ENCODE peak calls at places on chromosomes 12 and 14, in ten cellular contexts. L, S, H, I, P, Z, X, N, Y and T are unnamed samples. For H3K9me3, the result is how much of the 10 kb centered on the place peaks cover.

GRCh38 chr12:13173537-13173936 is 23.0 kb upstream of the EMP1 start:
- DNase-seq in I (peak), N (peak), H (peak), P (peak), L (peak), S (peak), Z (peak), Y (peak), X (no peak), T (no peak)

GRCh38 chr14:55846852-55847471 is 267.0 kb downstream of the KTN1 start:
- DNase-seq in N (peak), Y (no peak), P (no peak), Z (no peak), S (no peak), H (peak), L (peak), X (no peak), I (no peak), T (no peak)

GRCh38 chr12:47034661-47035060 is 44.8 kb upstream of the PCED1B start:
- DNase-seq in X (no peak), Z (no peak), S (no peak), L (no peak), I (no peak), Y (no peak), P (peak), H (no peak), N (peak), T (no peak)

GRCh38 chr14:97177016-97177415 is 379.8 kb downstream of the VRK1 start:
- DNase-seq in Y (no peak), H (no peak), L (no peak), P (peak), I (no peak), S (no peak), X (peak), N (no peak), Z (peak), T (no peak)

GRCh38 chr12:38921025-38921677 is 15.8 kb upstream of the CPNE8 start:
- DNase-seq in I (peak), Y (peak), L (no peak), N (no peak), S (peak), H (no peak), X (peak), Z (peak), P (peak), T (peak)

GRCh38 chr12:94263905-94264655 is 115.7 kb downstream of the PLXNC1 start:
- DNase-seq in Z (peak), S (no peak), Y (no peak), N (no peak), I (no peak), X (no peak), P (no peak), L (no peak), H (no peak), T (no peak)

GRCh38 chr12:13454991-13455696 is 258.6 kb downstream of the EMP1 start:
- DNase-seq in P (no peak), Z (no peak), N (no peak), H (no peak), L (no peak), I (no peak), X (no peak), Y (no peak), S (no peak), T (no peak)

GRCh38 chr14:22547309-22547947 is 41.6 kb downstream of the DAD1 start:
- DNase-seq in L (peak), Z (no peak), S (peak), N (no peak), X (no peak), Y (peak), P (no peak), I (peak), H (peak), T (no peak)

DNA sequence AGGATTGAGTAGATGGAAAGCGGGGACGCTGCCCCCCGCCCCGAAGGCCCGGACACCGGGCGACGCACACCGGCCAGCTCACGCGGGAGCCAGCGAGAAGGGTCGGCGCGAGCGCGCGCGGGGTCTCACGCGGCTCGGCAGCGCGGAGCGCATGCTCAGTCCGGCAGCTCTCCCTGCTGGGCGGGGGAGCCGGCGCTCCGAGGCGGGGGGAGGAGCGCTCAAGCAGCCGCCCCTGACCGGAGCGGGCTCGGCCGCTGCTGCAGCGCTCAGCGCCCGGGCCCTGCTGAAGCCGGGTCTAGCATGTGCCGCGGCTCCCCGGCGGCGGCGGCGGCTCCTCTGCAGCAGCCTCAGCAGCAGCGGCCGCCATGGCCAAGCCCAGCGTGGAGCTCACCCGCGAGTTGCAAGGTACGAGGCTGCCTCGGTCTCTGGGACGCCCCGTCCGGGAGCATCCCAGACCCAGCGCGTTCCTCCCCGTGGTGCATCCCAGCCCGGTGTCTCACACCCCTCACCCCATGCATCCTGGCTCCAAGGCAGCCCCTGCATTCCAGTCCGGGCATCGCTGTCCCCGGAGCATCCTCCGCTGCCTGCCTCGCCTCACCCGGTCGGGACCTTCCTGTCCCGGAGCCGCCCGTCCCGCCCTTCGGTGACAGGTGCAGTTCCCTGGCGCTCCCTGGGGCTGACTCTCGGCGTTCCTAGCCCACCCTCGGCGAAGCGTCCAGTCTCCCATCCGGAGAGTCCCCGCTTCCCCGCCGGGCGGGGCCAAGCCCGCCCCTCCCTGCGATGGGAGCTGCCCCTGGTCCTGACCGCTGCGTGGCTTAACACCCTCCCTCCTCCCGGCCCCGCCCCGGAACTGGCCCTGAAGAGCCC is at the start of gene CARMIL3:
- DNase-seq in N (peak), S (peak), X (peak), Y (peak), H (no peak), Z (peak), I (peak), L (peak), P (peak), T (peak)
- H3K4me3 ChIP-seq in N (peak), S (peak), X (peak), Y (peak), H (peak), Z (peak), I (peak), L (peak), P (peak), T (peak)

DNA sequence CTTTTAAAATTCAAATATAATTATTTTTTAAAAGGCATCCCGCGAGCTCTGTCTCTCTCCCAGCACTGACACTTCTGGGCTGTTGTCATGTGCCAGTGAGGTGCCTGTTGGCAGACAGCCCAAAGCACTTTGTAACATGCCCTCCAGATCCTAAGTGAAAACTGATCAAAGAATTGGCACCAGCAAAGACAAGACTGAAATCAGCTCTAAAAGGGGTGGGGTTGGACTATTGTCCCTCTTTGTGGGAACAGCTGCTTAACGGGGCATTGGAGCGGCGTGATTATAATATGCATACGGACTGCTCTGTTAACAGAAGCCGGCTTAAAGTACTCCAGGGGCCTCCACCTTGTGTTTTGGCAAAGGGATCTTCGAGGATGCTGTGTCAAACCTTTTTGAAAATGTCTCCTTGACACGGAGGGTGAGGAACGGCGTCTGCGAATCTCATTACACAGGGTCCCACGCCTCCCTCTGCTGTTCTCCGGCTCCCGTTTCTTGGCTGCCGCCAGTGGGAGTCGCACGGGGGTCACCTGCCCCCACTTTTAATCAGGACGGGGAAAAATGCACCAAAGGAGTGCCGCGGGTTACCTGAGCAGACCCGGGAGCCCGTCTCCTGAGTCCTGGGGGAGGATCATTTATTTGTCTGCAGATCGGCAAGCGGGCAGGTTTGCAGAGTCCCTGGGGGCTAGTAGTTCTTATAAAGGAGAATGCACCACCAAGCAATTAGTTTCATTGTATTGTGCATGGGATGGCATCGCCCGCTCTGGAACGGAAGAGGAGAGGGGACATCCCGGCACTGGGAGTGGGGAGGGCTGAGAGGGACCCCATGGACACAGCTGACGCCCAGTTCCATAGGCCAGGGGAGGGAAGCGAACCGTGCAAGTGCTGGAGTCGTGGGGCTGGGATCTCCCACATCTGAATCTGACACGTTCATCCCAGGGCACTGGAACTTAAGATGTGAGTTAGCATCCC is 44.3 kb downstream of the SPRING1 start:
- DNase-seq in Z (peak), S (no peak), X (no peak), N (no peak), P (no peak), L (no peak), H (no peak), Y (peak), I (no peak), T (peak)
- H3K9me3 ChIP-seq in Z (under half), S (under half), X (under half), N (under half), P (under half), L (under half), H (under half), Y (under half), I (under half), T (under half)

DNA sequence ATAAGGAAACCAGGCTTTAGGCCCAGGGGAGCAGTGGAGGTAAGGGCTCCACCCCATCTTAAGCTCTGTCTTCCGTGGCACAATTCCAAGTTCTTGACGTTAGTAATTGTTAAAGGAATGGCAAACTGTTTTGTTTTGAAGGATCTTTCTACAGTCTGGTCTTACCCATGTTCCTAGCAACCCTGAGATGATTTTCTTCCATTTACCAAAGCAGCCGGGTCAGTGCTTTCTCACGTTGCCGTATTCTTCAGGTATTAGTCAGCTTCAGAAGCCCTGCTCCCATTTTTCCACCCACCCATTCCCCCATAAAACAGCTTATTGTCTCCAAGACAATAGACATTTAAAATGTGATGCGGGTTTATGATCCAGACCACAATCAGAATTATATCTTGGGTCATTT is 10.3 kb downstream of the NRIP2 start:
- DNase-seq in S (no peak), H (no peak), I (no peak), Y (no peak), P (no peak), Z (no peak), L (no peak), N (no peak), X (no peak), T (no peak)
- H3K27ac ChIP-seq in S (no peak), H (no peak), I (no peak), Y (no peak), P (no peak), Z (peak), L (no peak), N (no peak), X (no peak), T (no peak)

DNA sequence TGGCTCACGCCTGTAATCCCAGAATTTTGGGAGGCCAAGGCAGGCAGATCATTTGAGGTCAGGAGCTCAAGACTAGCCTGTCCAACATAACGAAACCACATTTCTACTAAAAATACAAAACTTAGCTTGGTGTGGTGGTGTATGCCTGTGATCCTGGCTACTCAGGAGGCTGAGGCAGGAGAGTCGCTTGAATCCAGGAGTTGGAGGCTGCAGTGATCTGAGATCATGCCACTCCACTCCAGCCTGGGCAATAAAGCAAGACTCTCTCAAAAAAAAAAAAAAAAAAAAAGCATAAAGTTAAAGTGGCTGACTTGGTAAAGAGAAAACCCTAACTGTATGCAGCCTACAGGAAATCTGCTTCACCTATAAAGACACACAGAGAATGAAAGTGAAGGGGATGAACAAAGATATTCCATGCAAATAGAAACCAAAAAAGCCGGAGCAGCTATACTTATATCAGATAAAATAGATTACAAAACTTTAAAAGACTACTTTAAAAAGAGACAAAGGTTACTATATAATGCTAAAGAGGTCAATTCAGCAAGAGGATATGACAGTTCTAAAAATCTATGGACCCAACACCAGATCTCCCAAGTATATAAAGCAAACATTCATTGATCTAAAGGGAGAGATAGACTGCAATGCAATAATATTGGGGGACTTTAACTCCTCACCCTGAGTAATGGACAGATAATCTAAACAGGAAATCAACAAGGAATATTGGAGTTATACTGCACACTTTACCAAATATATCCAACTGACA is 4.1 kb downstream of the CLEC2B start:
- DNase-seq in S (no peak), H (no peak), P (no peak), I (no peak), L (no peak), Y (no peak), Z (no peak), X (no peak), N (no peak), T (no peak)
- H3K4me3 ChIP-seq in S (peak), H (peak), P (no peak), I (no peak), L (peak), Y (peak), Z (no peak), X (peak), N (no peak), T (no peak)

DNA sequence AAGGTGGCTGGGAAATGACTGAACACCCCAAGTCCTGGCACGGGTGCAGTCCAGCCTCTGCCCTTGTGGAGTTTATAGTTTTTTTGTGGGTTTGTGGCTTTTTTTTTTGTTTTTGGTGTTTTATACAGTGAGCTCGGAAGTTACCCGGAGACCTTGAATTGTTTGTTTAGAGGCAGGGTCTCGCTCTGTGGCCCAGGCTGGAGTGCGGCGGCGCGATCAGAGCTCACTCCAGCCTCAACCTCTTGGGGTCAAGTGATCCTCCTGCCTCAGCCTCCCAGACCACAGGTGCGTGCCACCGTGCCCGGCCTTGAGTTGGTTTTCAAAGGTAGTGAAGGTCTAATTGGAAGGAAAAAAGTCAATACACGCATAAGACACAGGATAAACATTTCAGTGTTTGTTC is 879 bp upstream of the ANHX start:
- DNase-seq in L (no peak), P (no peak), Z (no peak), I (no peak), X (no peak), Y (no peak), S (no peak), H (no peak), N (no peak), T (no peak)
- H3K9me3 ChIP-seq in L (under half), P (under half), Z (under half), I (under half), X (under half), Y (under half), S (under half), H (under half), N (under half), T (under half)

DNA sequence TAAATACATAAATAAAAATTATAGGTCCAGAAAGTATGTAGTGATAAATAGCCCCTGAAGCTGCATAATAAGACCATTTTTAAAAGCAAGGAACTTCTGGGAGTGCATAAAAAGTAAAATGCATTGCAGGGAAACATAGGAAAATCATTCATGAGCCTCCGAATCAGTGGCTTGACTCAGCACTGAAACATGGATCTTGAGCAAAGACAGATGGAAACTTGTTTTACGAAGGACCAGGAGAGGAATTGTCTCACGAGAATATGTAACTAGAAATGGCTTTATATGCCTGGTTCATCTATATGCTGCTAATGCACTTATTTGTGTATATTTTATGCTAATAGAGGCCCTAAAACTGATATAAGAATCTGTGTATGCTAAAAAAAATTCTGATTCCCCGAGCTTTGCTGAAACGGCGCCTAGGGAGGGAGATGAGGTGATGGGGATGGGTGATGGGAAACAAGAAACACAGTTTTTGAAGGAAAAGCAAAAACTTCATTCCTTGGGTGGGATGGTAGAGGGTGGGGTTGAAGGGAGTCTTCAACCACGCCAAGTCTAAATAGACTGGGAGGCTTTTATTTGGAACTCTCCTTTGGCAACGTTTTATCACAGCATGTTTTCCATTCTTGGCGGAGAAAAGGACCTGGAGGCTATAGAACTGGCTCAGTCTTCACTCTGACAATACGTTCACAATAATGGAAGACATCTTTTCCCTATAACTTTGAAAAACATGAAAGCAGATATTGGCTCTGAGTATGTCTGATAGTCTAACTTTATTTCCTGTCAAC is 14.5 kb downstream of the TMEM30B start:
- DNase-seq in X (no peak), Z (no peak), H (no peak), L (no peak), N (no peak), P (no peak), Y (no peak), I (no peak), S (no peak), T (no peak)
- H3K27ac ChIP-seq in X (no peak), Z (no peak), H (no peak), L (no peak), N (no peak), P (no peak), Y (no peak), I (no peak), S (no peak), T (no peak)

DNA sequence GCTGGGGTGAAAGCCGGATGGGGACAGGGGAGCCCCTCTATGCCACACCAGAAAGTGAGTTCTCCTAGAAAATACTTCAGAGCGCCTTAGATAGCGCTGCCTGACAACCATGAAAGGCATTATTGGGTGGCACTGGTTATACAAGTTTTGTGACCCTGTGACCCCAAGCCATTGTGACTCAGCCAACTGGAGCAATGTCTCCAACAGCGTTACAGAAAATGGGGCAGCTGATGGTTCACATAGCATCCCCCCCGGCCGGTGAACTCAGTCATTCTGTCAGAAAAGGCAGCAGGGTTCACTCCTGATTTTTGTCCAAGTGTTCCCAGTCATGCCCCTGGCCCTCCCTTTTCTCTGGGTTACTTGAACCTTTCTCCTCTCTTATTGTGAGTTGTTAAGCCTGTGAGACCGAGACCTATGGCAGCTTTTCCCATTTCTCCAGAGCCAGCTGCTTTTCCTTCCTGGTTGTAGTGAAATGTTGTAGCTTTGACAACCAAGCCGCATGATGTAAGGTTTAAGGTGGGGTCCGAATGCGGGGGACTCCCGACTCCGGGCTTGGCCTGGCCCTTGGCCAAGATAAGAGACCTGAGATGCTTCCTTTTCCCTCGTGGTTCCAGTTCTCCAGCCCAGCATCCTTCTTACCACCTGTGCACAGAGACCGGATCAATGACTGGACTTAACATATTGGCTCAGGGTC is 22.0 kb downstream of the CD9 start:
- DNase-seq in H (no peak), L (no peak), I (no peak), Y (peak), S (no peak), N (no peak), Z (peak), X (no peak), P (no peak), T (no peak)
- H3K4me3 ChIP-seq in H (no peak), L (no peak), I (no peak), Y (no peak), S (no peak), N (no peak), Z (no peak), X (no peak), P (no peak), T (no peak)

DNA sequence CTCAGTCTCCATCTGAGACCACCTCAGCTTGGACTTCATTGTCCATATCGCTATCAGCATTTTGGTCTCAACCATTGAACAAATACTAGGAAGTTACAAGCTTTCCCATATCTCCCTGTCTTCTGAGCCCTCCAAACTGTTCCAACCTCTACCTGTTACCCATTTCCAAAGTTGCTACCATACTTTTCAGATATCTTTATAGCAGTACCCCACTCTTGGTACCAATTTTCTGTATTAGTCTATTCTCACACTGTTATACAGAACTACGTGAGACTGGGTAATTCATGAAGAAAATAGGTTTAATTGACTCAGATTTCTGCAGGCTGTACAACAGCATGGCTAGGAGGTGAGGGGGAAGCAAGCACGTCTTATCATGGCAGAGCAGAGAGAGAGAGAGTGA is 53.8 kb downstream of the PRKCH start:
- DNase-seq in L (no peak), I (no peak), H (no peak), P (no peak), X (no peak), Z (no peak), S (no peak), Y (no peak), N (no peak), T (no peak)
- H3K9me3 ChIP-seq in L (under half), I (under half), H (under half), P (under half), X (under half), Z (under half), S (under half), Y (under half), N (under half), T (under half)